ENCODE peak calls at places on chromosomes 5 and 9, in eight cellular contexts. Y, T, F, Q, I, N, P and X are unnamed samples.

GRCh38 chr5:66985394-66985793 is 211.2 kb downstream of the CD180 start:
- DNase-seq in Y (no peak), T (no peak), F (no peak), Q (no peak), I (no peak), N (no peak), P (no peak), X (no peak)

GRCh38 chr5:171483453-171484177 is 64.2 kb downstream of the FGF18 start:
- DNase-seq in Y (no peak), T (no peak), F (no peak), Q (peak), I (no peak), N (peak), P (peak), X (no peak)

GRCh38 chr5:72427488-72428437 is 79.4 kb downstream of the ZNF366 start:
- DNase-seq in Y (no peak), T (no peak), F (no peak), Q (peak), I (no peak), N (peak), P (peak), X (no peak)

GRCh38 chr9:90300901-90301688 is 341.5 kb downstream of the DIRAS2 start:
- DNase-seq in Y (no peak), T (no peak), F (no peak), Q (peak), I (no peak), N (peak), P (peak), X (no peak)

GRCh38 chr5:2817031-2817603 is 65.6 kb upstream of the IRX2 start:
- DNase-seq in Y (no peak), T (no peak), F (no peak), Q (no peak), I (no peak), N (no peak), P (no peak), X (no peak)

GRCh38 chr9:124743686-124744348 is 27.3 kb downstream of the NR6A1 start:
- DNase-seq in Y (no peak), T (no peak), F (no peak), Q (peak), I (no peak), N (no peak), P (no peak), X (no peak)

GRCh38 chr5:172175263-172175719 is 12.7 kb downstream of the STK10 start:
- DNase-seq in Y (peak), T (peak), F (no peak), Q (no peak), I (peak), N (no peak), P (no peak), X (peak)

GRCh38 chr5:3373391-3373790 is 222.2 kb upstream of the IRX1 start:
- DNase-seq in Y (no peak), T (no peak), F (no peak), Q (peak), I (no peak), N (no peak), P (no peak), X (no peak)

GRCh38 chr5:165157209-165157608 is 1651.8 kb downstream of the MAT2B start:
- DNase-seq in Y (no peak), T (no peak), F (no peak), Q (no peak), I (no peak), N (peak), P (no peak), X (no peak)

GRCh38 chr5:143142596-143143435 is 260.7 kb downstream of the NR3C1 start:
- DNase-seq in Y (no peak), T (no peak), F (no peak), Q (peak), I (no peak), N (peak), P (peak), X (no peak)

GRCh38 chr5:52491829-52492217 is 295.9 kb upstream of the ITGA1 start:
- DNase-seq in Y (no peak), T (no peak), F (peak), Q (no peak), I (no peak), N (no peak), P (no peak), X (no peak)

GRCh38 chr9:14812806-14813205 is 90.3 kb upstream of the CER1 start:
- DNase-seq in Y (no peak), T (no peak), F (no peak), Q (peak), I (no peak), N (no peak), P (no peak), X (no peak)

GRCh38 chr5:16749626-16750025 is 132.8 kb upstream of the RETREG1 start:
- DNase-seq in Y (no peak), T (no peak), F (no peak), Q (no peak), I (no peak), N (no peak), P (no peak), X (no peak)

GRCh38 chr5:163943546-163943945 is 438.1 kb downstream of the MAT2B start:
- DNase-seq in Y (no peak), T (no peak), F (no peak), Q (no peak), I (no peak), N (peak), P (no peak), X (no peak)

GRCh38 chr5:129249891-129250290 is 155.3 kb downstream of the ISOC1 start:
- DNase-seq in Y (no peak), T (no peak), F (no peak), Q (no peak), I (no peak), N (no peak), P (peak), X (no peak)

GRCh38 chr9:99259231-99259918 is 37.3 kb downstream of the SEC61B start:
- DNase-seq in Y (peak), T (no peak), F (peak), Q (peak), I (no peak), N (no peak), P (peak), X (peak)

GRCh38 chr5:124025306-124025705 is 513.3 kb downstream of the CSNK1G3 start:
- DNase-seq in Y (no peak), T (no peak), F (no peak), Q (peak), I (no peak), N (no peak), P (no peak), X (no peak)

GRCh38 chr5:139755892-139756671 is 39.5 kb upstream of the PSD2 start:
- DNase-seq in Y (no peak), T (no peak), F (no peak), Q (no peak), I (no peak), N (no peak), P (no peak), X (no peak)

GRCh38 chr5:14068136-14068535 is 75.0 kb upstream of the TRIO start:
- DNase-seq in Y (no peak), T (no peak), F (no peak), Q (no peak), I (no peak), N (no peak), P (no peak), X (no peak)

GRCh38 chr5:133900498-133901270 is 67.7 kb downstream of the C5orf15 start:
- DNase-seq in Y (no peak), T (no peak), F (no peak), Q (no peak), I (no peak), N (no peak), P (no peak), X (no peak)

GRCh38 chr9:16241231-16241630 is 629.2 kb downstream of the BNC2 start:
- DNase-seq in Y (no peak), T (no peak), F (no peak), Q (peak), I (no peak), N (no peak), P (peak), X (no peak)

GRCh38 chr9:132309056-132309455 is 45.7 kb downstream of the SETX start:
- DNase-seq in Y (no peak), T (no peak), F (no peak), Q (no peak), I (no peak), N (no peak), P (no peak), X (no peak)

GRCh38 chr9:3237121-3237520 is 288.7 kb downstream of the RFX3 start:
- DNase-seq in Y (no peak), T (no peak), F (no peak), Q (no peak), I (no peak), N (no peak), P (no peak), X (no peak)

GRCh38 chr9:121902483-121903135 is 190.5 kb downstream of the TTLL11 start:
- DNase-seq in Y (no peak), T (no peak), F (no peak), Q (peak), I (no peak), N (peak), P (peak), X (no peak)

GRCh38 chr5:73746608-73747007 is 120.6 kb downstream of the ARHGEF28 start:
- DNase-seq in Y (no peak), T (no peak), F (no peak), Q (no peak), I (no peak), N (no peak), P (no peak), X (no peak)